ENCODE peak calls at places on chromosomes 4 and X, in eight cellular contexts. W is CD4-positive, alpha-beta T cell; V is endothelial cell of umbilical vein; J is K562; L is lower leg skin; H is cardiac muscle cell; N is H9; Z is GM20000. A is an unnamed sample.

GRCh38 chr4:88623097-88623496 is 30.8 kb downstream of the HERC3 start:
- DNase-seq in W (no peak), V (no peak), J (no peak), L (no peak), H (peak), N (no peak), Z (no peak), A (no peak)

GRCh38 chr4:105912633-105913032 is 17.4 kb downstream of the NPNT start:
- DNase-seq in W (no peak), V (no peak), J (no peak), L (no peak), H (no peak), N (no peak), Z (no peak), A (no peak)

GRCh38 chrX:115378471-115378870 is 89.0 kb downstream of the LUZP4 start:
- DNase-seq in W (no peak), V (peak), J (no peak), L (no peak), H (peak), N (no peak), Z (no peak), A (no peak)

GRCh38 chr4:128332086-128332485 is 44.5 kb upstream of the PGRMC2 start:
- DNase-seq in W (no peak), V (no peak), J (no peak), L (no peak), H (no peak), N (no peak), Z (no peak), A (no peak)

GRCh38 chrX:112654871-112655270 is 24.9 kb downstream of the LHFPL1 start:
- DNase-seq in W (no peak), V (no peak), J (no peak), L (no peak), H (peak), N (no peak), Z (no peak), A (no peak)

GRCh38 chr4:99536148-99536728 is 25.4 kb downstream of the C4orf17 start:
- DNase-seq in W (no peak), V (no peak), J (no peak), L (no peak), H (no peak), N (no peak), Z (no peak), A (no peak)

GRCh38 chrX:21798677-21799219 is 40.7 kb upstream of the MBTPS2 start:
- DNase-seq in W (no peak), V (no peak), J (no peak), L (no peak), H (peak), N (no peak), Z (no peak), A (peak)

GRCh38 chr4:47531241-47531953 is 46.3 kb downstream of the ATP10D start:
- DNase-seq in W (peak), V (peak), J (no peak), L (peak), H (peak), N (no peak), Z (peak), A (peak)

GRCh38 chr4:169051936-169052335 is 41.9 kb upstream of the CBR4 start:
- DNase-seq in W (no peak), V (no peak), J (no peak), L (no peak), H (no peak), N (no peak), Z (no peak), A (no peak)

GRCh38 chr4:99383833-99384392 is 31.4 kb upstream of the ADH1C start:
- DNase-seq in W (no peak), V (no peak), J (no peak), L (peak), H (peak), N (no peak), Z (no peak), A (no peak)

GRCh38 chr4:171956678-171957077 is 143.5 kb downstream of the GALNTL6 start:
- DNase-seq in W (no peak), V (no peak), J (no peak), L (no peak), H (no peak), N (no peak), Z (no peak), A (peak)

GRCh38 chr4:161920304-161921052 is 243.3 kb downstream of the FSTL5 start:
- DNase-seq in W (no peak), V (no peak), J (no peak), L (no peak), H (no peak), N (no peak), Z (no peak), A (no peak)

GRCh38 chrX:110161361-110161686 is 156.6 kb downstream of the AMMECR1 start:
- DNase-seq in W (no peak), V (no peak), J (no peak), L (no peak), H (no peak), N (no peak), Z (no peak), A (no peak)

GRCh38 chr4:5734841-5735240 is 23.8 kb downstream of the EVC start:
- DNase-seq in W (no peak), V (no peak), J (no peak), L (no peak), H (no peak), N (no peak), Z (no peak), A (no peak)

GRCh38 chr4:3447431-3448395 is 5.9 kb downstream of the HGFAC start:
- DNase-seq in W (no peak), V (no peak), J (no peak), L (no peak), H (no peak), N (no peak), Z (no peak), A (no peak)

DNA sequence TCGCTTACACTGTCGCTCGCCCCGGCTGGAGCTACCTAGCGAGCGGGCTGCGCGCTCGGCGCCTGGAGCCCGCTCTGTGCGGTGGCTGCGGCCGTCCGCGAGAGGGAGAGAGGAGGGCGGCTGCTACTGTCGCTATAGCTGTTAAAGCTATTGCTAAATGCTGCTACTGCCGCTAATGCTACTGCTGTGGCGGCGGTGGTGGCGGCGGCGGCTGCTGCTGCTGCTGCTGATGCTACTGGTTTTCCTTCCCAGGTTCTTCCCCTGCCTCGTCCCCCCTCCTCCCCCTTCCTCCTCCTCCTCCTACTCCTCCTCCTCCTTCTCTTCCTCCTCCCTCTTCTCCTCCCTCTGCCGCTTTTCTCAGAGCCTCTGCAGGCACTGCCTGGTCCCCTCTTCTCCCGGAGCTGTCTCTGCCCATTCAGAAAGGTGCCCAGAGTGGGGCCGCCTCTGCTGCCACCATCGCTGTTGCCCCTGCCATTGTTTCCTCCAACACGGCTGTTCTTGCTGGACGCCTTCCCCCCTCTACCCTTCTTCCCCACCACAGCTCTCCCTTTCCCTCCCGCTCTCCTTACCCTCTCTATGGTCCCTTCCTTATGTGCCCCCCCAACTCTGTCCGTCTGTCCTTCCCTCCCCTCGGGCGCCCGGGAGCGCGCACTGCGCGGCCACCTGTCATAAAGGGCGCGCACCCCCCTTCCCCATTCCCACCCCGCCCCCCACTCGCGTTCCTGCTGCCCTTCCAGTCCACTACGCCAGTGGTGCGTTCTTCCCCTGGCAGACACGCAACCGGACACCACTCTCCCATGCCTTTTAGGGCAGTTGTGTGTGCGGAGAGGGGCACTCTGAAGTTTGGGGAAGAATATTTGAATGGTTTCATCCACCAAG is at the start of gene NEXMIF:
- DNase-seq in W (peak), V (no peak), J (no peak), L (no peak), H (peak), N (peak), Z (peak), A (peak)
- TF ChIP-seq CTCF in W (no peak), V (no peak), J (no peak), L (no peak), H (peak), N (peak), Z (no peak), A (peak)

DNA sequence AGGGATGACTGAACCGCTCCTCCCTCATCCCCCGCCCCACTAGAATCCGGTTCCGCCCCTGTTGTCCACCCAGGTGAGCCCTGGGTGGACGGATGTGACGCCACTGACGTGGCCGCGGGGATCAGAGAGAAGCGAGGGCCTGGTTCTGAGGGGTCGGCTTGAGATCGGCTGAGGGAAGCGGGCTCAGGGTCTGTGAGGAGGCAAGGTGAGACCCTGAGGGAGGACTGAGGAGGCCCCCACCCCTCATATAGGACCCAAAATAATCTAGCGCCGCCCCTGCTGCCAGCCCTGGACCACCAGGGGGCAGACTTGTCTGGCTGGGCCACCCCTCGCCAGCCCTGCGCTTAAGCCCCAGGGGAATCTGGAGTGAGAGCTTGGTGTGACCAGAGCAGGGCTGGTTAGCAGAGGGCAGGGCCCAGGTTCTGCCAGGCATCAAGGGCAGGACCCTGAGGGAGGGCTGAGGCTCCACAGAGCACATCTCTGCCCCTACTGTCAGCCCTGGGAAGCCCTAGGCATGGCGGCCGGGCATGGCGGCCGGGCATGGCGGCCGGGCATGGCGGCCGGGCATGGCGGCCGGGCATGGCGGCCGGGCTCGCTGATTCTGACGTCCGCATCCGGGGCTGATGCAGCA is at the start of gene MAGEA8:
- DNase-seq in W (no peak), V (no peak), J (peak), L (no peak), H (no peak), N (peak), Z (no peak), A (peak)
- TF ChIP-seq CTCF in W (no peak), V (no peak), J (peak), L (no peak), H (no peak), N (peak), Z (peak), A (peak)

GRCh38 chr4:181193162-181193930 is 1049.9 kb upstream of the TENM3 start:
- DNase-seq in W (no peak), V (no peak), J (no peak), L (no peak), H (no peak), N (no peak), Z (no peak), A (no peak)

GRCh38 chr4:181189751-181190150 is 1053.5 kb upstream of the TENM3 start:
- DNase-seq in W (no peak), V (no peak), J (no peak), L (no peak), H (no peak), N (no peak), Z (no peak), A (no peak)

DNA sequence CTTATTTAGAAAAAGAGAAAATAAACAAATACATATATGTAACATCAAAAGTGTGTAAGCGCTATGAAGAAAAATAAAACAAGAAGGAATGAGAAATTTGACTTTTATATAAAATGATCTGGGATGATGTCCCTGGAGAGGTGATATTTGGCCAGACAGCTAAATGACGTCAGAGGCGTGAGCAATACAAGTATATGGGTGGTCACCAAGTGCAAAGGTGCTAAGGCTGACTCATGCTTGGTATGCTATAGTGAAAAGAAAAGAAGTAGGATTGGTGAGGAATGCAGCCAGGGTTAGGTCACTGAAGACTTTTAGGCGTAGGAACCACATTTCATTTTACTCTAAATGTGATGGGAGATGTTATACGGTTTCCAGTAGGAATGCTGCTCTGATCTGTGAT is 1049.1 kb upstream of the TENM3 start:
- DNase-seq in W (no peak), V (no peak), J (no peak), L (no peak), H (no peak), N (no peak), Z (no peak), A (no peak)
- TF ChIP-seq CTCF in W (no peak), V (no peak), J (no peak), L (no peak), H (no peak), N (no peak), Z (no peak), A (no peak)

DNA sequence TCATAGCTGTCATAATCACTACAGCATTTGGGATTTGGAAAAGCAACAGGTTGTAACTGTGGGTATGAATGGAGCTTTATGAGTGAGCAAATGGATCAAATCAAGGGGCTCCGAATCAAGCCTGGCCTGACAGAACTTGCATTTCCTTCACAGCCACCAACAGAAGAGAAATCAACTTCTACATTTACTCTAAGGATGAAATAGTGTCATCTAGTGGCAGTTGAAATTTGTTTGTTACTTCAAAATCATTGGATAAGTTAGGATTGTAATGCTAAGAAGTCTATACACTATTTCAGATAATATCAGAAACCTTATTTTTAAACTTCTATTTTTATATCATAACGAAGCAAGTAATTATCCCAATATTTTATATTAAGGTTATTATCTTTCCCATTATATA is 10.7 kb upstream of the WDR17 start:
- DNase-seq in W (no peak), V (no peak), J (no peak), L (no peak), H (no peak), N (no peak), Z (no peak), A (peak)
- TF ChIP-seq CTCF in W (no peak), V (no peak), J (no peak), L (no peak), H (peak), N (peak), Z (no peak), A (peak)

GRCh38 chr4:7524841-7525240 is 90.1 kb upstream of the PSAPL1 start:
- DNase-seq in W (no peak), V (no peak), J (no peak), L (no peak), H (no peak), N (no peak), Z (no peak), A (no peak)

GRCh38 chr4:7526929-7527535 is 92.3 kb upstream of the PSAPL1 start:
- DNase-seq in W (no peak), V (no peak), J (no peak), L (no peak), H (no peak), N (no peak), Z (no peak), A (no peak)

GRCh38 chr4:7524064-7524682 is 89.4 kb upstream of the PSAPL1 start:
- DNase-seq in W (no peak), V (no peak), J (no peak), L (no peak), H (no peak), N (no peak), Z (no peak), A (no peak)

GRCh38 chr4:7529368-7529923 is 94.7 kb upstream of the PSAPL1 start:
- DNase-seq in W (no peak), V (no peak), J (no peak), L (no peak), H (no peak), N (peak), Z (no peak), A (no peak)

DNA sequence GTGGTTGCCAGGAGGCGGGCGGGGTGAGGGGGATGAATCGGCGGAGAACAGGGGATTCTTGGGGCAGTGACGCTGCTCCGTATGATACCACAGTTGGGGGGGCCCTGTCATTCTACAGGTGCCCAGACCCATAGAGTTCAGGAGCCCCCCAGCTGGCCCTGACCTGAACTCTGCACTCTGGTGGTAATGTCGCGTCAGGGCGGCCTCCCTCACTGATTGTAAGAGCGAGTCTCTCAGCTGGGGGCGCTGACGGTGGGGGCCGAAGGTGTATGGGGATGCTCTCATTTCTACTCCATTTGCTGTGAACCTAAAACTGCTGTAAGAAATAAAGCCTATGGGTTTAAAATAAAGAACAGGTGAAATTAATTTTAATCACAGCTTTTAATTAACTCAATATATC is 91.8 kb upstream of the PSAPL1 start:
- DNase-seq in W (no peak), V (no peak), J (no peak), L (no peak), H (no peak), N (no peak), Z (no peak), A (no peak)
- TF ChIP-seq CTCF in W (no peak), V (no peak), J (no peak), L (no peak), H (no peak), N (peak), Z (no peak), A (no peak)

GRCh38 chr4:10619220-10619619 is 65.3 kb downstream of the CLNK start:
- DNase-seq in W (no peak), V (peak), J (no peak), L (no peak), H (no peak), N (no peak), Z (no peak), A (no peak)
- TF ChIP-seq CTCF in W (no peak), V (no peak), J (no peak), L (no peak), H (no peak), N (no peak), Z (no peak), A (no peak)

GRCh38 chr4:83772680-83773079 is 236.8 kb downstream of the GPAT3 start:
- DNase-seq in W (no peak), V (no peak), J (no peak), L (no peak), H (no peak), N (no peak), Z (no peak), A (no peak)

GRCh38 chr4:83767017-83767541 is 231.2 kb downstream of the GPAT3 start:
- DNase-seq in W (no peak), V (no peak), J (no peak), L (no peak), H (no peak), N (no peak), Z (no peak), A (no peak)

GRCh38 chr4:83768146-83768545 is 232.2 kb downstream of the GPAT3 start:
- DNase-seq in W (no peak), V (no peak), J (no peak), L (no peak), H (no peak), N (no peak), Z (no peak), A (no peak)

GRCh38 chr4:83771113-83771705 is 235.3 kb downstream of the GPAT3 start:
- DNase-seq in W (no peak), V (peak), J (peak), L (no peak), H (peak), N (peak), Z (peak), A (peak)
- TF ChIP-seq CTCF in W (no peak), V (peak), J (peak), L (no peak), H (peak), N (peak), Z (no peak), A (peak)

GRCh38 chrX:50067435-50068292 is 133.1 kb downstream of the AKAP4 start:
- DNase-seq in W (no peak), V (peak), J (no peak), L (no peak), H (peak), N (peak), Z (no peak), A (no peak)
- TF ChIP-seq CTCF in W (no peak), V (no peak), J (no peak), L (no peak), H (peak), N (peak), Z (no peak), A (no peak)